ENCODE peak calls at places on chromosomes 1 and 21, in six cellular contexts. One of them, this sample, is unnamed.

GRCh38 chr1:108947871-108948525 is 15.3 kb downstream of the CLCC1 start:
- DNase-seq in GM23338: peak
- DNase-seq in WTC11: no peak
- DNase-seq in mammary epithelial cell: peak
- DNase-seq in kidney epithelial cell: no peak
- DNase-seq in lung: no peak
- DNase-seq in this sample: no peak

GRCh38 chr1:231147896-231148295 is 14.0 kb upstream of the TRIM67 start:
- DNase-seq in GM23338: no peak
- DNase-seq in WTC11: no peak
- DNase-seq in mammary epithelial cell: no peak
- DNase-seq in kidney epithelial cell: no peak
- DNase-seq in lung: no peak
- DNase-seq in this sample: no peak

GRCh38 chr1:14652840-14653239 is 54.4 kb downstream of the KAZN start:
- DNase-seq in GM23338: no peak
- DNase-seq in WTC11: no peak
- DNase-seq in mammary epithelial cell: no peak
- DNase-seq in kidney epithelial cell: no peak
- DNase-seq in lung: no peak
- DNase-seq in this sample: no peak

GRCh38 chr21:42218836-42219605 is at the start of gene ABCG1:
- DNase-seq in GM23338: peak
- DNase-seq in WTC11: peak
- DNase-seq in mammary epithelial cell: peak
- DNase-seq in kidney epithelial cell: no peak
- DNase-seq in lung: no peak
- DNase-seq in this sample: no peak

GRCh38 chr1:57017201-57017600 is 51.4 kb upstream of the C8B start:
- DNase-seq in GM23338: peak
- DNase-seq in WTC11: no peak
- DNase-seq in mammary epithelial cell: no peak
- DNase-seq in kidney epithelial cell: no peak
- DNase-seq in lung: no peak
- DNase-seq in this sample: no peak

GRCh38 chr1:224626042-224626441 is 9.9 kb downstream of the CNIH3 start:
- DNase-seq in GM23338: no peak
- DNase-seq in WTC11: no peak
- DNase-seq in mammary epithelial cell: peak
- DNase-seq in kidney epithelial cell: no peak
- DNase-seq in lung: no peak
- DNase-seq in this sample: no peak

GRCh38 chr1:204307334-204307883 is 52.3 kb downstream of the PLEKHA6 start:
- DNase-seq in GM23338: peak
- DNase-seq in WTC11: peak
- DNase-seq in mammary epithelial cell: no peak
- DNase-seq in kidney epithelial cell: no peak
- DNase-seq in lung: peak
- DNase-seq in this sample: peak

GRCh38 chr1:107365874-107366273 is 225.0 kb downstream of the NTNG1 start:
- DNase-seq in GM23338: no peak
- DNase-seq in WTC11: no peak
- DNase-seq in mammary epithelial cell: peak
- DNase-seq in kidney epithelial cell: no peak
- DNase-seq in lung: no peak
- DNase-seq in this sample: no peak

GRCh38 chr1:160672789-160673695 is 26.2 kb upstream of the SLAMF1 start:
- DNase-seq in GM23338: peak
- DNase-seq in WTC11: no peak
- DNase-seq in mammary epithelial cell: no peak
- DNase-seq in kidney epithelial cell: no peak
- DNase-seq in lung: no peak
- DNase-seq in this sample: no peak

GRCh38 chr1:1080122-1080753 is 6.1 kb upstream of the RNF223 start:
- DNase-seq in GM23338: peak
- DNase-seq in WTC11: peak
- DNase-seq in mammary epithelial cell: no peak
- DNase-seq in kidney epithelial cell: no peak
- DNase-seq in lung: peak
- DNase-seq in this sample: peak

GRCh38 chr1:41371630-41372599 is 10.7 kb downstream of the FOXO6 start:
- DNase-seq in GM23338: peak
- DNase-seq in WTC11: peak
- DNase-seq in mammary epithelial cell: no peak
- DNase-seq in kidney epithelial cell: no peak
- DNase-seq in lung: no peak
- DNase-seq in this sample: peak

GRCh38 chr1:7329868-7330615 is 441.1 kb upstream of the VAMP3 start:
- DNase-seq in GM23338: no peak
- DNase-seq in WTC11: no peak
- DNase-seq in mammary epithelial cell: no peak
- DNase-seq in kidney epithelial cell: no peak
- DNase-seq in lung: peak
- DNase-seq in this sample: no peak

GRCh38 chr21:45228171-45228641 is 59.5 kb downstream of the POFUT2 start:
- DNase-seq in GM23338: no peak
- DNase-seq in WTC11: no peak
- DNase-seq in mammary epithelial cell: peak
- DNase-seq in kidney epithelial cell: peak
- DNase-seq in lung: no peak
- DNase-seq in this sample: no peak

GRCh38 chr21:45523411-45524101 is 18.7 kb downstream of the SLC19A1 start:
- DNase-seq in GM23338: no peak
- DNase-seq in WTC11: peak
- DNase-seq in mammary epithelial cell: no peak
- DNase-seq in kidney epithelial cell: no peak
- DNase-seq in lung: no peak
- DNase-seq in this sample: peak

GRCh38 chr1:90155721-90156487 is 161.0 kb downstream of the ZNF326 start:
- DNase-seq in GM23338: no peak
- DNase-seq in WTC11: no peak
- DNase-seq in mammary epithelial cell: peak
- DNase-seq in kidney epithelial cell: no peak
- DNase-seq in lung: no peak
- DNase-seq in this sample: no peak

GRCh38 chr1:111643097-111643496 is 23.5 kb downstream of the RAP1A start:
- DNase-seq in GM23338: no peak
- DNase-seq in WTC11: no peak
- DNase-seq in mammary epithelial cell: no peak
- DNase-seq in kidney epithelial cell: no peak
- DNase-seq in lung: no peak
- DNase-seq in this sample: no peak

GRCh38 chr1:27616441-27616840 is 12.5 kb upstream of the AHDC1 start:
- DNase-seq in GM23338: peak
- DNase-seq in WTC11: no peak
- DNase-seq in mammary epithelial cell: no peak
- DNase-seq in kidney epithelial cell: no peak
- DNase-seq in lung: no peak
- DNase-seq in this sample: no peak
- TF ChIP-seq CTCF in GM23338: peak
- TF ChIP-seq CTCF in WTC11: no peak
- TF ChIP-seq CTCF in mammary epithelial cell: no peak
- TF ChIP-seq CTCF in kidney epithelial cell: peak
- TF ChIP-seq CTCF in lung: no peak
- TF ChIP-seq CTCF in this sample: no peak

DNA sequence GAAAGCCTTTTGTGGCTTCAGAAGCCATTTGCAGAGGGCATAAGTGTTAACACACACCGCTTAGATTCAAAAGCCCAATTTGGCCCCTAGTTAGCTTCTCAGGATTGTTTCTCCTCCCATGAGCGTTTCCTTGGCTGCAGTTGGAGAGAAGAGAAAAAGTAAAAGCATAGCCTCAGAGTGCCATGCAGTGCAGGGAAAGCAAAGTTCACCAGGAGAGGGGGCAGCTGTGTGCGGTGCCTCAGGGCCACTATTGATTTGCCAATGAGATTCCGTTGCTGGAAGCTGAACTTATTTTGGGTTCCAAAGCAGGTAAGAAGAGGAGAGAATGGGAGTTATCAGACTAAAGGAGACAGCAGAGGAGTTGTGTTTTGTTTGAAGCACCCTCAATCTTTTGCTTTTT is 102.4 kb downstream of the SELENOF start:
- DNase-seq in GM23338: peak
- DNase-seq in WTC11: peak
- DNase-seq in mammary epithelial cell: no peak
- DNase-seq in kidney epithelial cell: no peak
- DNase-seq in lung: no peak
- DNase-seq in this sample: no peak
- TF ChIP-seq CTCF in GM23338: peak
- TF ChIP-seq CTCF in WTC11: no peak
- TF ChIP-seq CTCF in mammary epithelial cell: no peak
- TF ChIP-seq CTCF in kidney epithelial cell: no peak
- TF ChIP-seq CTCF in lung: no peak
- TF ChIP-seq CTCF in this sample: no peak

GRCh38 chr1:33047839-33048305 is 11.2 kb upstream of the AK2 start:
- DNase-seq in GM23338: no peak
- DNase-seq in WTC11: no peak
- DNase-seq in mammary epithelial cell: peak
- DNase-seq in kidney epithelial cell: no peak
- DNase-seq in lung: no peak
- DNase-seq in this sample: no peak

GRCh38 chr1:33047290-33047689 is 10.6 kb upstream of the AK2 start:
- DNase-seq in GM23338: no peak
- DNase-seq in WTC11: no peak
- DNase-seq in mammary epithelial cell: no peak
- DNase-seq in kidney epithelial cell: no peak
- DNase-seq in lung: no peak
- DNase-seq in this sample: no peak

GRCh38 chr1:33045246-33045645 is 8.6 kb upstream of the AK2 start:
- DNase-seq in GM23338: peak
- DNase-seq in WTC11: no peak
- DNase-seq in mammary epithelial cell: no peak
- DNase-seq in kidney epithelial cell: no peak
- DNase-seq in lung: no peak
- DNase-seq in this sample: no peak

GRCh38 chr1:33043267-33044090 is 6.8 kb upstream of the AK2 start:
- DNase-seq in GM23338: no peak
- DNase-seq in WTC11: no peak
- DNase-seq in mammary epithelial cell: no peak
- DNase-seq in kidney epithelial cell: no peak
- DNase-seq in lung: no peak
- DNase-seq in this sample: no peak

DNA sequence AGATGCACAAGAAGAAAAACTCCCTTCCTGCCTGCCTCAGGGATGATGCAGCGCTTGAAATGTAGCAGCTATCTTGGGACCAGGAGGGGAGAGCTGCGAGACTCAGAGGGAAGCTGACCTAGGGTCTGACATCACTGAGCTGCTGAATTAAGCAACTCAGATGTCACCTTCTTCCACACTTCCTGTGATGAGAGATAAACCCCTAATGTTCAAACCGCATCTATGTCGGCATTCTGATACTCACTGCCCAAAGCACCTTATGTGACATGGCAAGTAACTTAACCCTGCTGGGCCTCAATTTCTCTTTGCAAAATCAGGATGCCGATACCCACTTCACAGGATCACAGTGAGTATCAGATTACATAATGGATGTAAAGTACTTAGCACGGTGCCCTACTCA is 9.1 kb upstream of the AK2 start:
- DNase-seq in GM23338: no peak
- DNase-seq in WTC11: no peak
- DNase-seq in mammary epithelial cell: no peak
- DNase-seq in kidney epithelial cell: no peak
- DNase-seq in lung: no peak
- DNase-seq in this sample: no peak
- TF ChIP-seq CTCF in GM23338: no peak
- TF ChIP-seq CTCF in WTC11: no peak
- TF ChIP-seq CTCF in mammary epithelial cell: no peak
- TF ChIP-seq CTCF in kidney epithelial cell: no peak
- TF ChIP-seq CTCF in lung: no peak
- TF ChIP-seq CTCF in this sample: no peak

DNA sequence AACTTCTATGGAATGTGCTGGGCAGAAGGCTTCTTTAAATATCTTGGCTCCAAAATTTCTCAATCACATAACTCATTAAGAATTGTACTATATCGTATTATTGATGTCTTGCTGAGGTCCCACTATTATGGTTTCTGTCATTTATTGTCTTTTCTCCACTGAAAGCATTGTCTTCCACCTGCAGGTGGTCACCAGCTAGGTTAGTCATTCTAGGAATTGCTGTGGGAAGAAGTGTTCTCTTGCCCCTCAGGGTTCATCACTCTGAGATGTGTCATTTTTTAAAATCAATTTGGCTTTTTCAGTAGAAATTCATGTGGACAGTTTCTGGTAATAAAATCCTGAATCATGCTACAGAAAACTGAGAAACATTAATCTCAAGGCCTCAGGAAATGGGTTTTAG is 66.1 kb downstream of the NCAM2 start:
- DNase-seq in GM23338: no peak
- DNase-seq in WTC11: no peak
- DNase-seq in mammary epithelial cell: no peak
- DNase-seq in kidney epithelial cell: no peak
- DNase-seq in lung: no peak
- DNase-seq in this sample: no peak
- TF ChIP-seq CTCF in GM23338: no peak
- TF ChIP-seq CTCF in WTC11: no peak
- TF ChIP-seq CTCF in mammary epithelial cell: no peak
- TF ChIP-seq CTCF in kidney epithelial cell: no peak
- TF ChIP-seq CTCF in lung: no peak
- TF ChIP-seq CTCF in this sample: no peak

DNA sequence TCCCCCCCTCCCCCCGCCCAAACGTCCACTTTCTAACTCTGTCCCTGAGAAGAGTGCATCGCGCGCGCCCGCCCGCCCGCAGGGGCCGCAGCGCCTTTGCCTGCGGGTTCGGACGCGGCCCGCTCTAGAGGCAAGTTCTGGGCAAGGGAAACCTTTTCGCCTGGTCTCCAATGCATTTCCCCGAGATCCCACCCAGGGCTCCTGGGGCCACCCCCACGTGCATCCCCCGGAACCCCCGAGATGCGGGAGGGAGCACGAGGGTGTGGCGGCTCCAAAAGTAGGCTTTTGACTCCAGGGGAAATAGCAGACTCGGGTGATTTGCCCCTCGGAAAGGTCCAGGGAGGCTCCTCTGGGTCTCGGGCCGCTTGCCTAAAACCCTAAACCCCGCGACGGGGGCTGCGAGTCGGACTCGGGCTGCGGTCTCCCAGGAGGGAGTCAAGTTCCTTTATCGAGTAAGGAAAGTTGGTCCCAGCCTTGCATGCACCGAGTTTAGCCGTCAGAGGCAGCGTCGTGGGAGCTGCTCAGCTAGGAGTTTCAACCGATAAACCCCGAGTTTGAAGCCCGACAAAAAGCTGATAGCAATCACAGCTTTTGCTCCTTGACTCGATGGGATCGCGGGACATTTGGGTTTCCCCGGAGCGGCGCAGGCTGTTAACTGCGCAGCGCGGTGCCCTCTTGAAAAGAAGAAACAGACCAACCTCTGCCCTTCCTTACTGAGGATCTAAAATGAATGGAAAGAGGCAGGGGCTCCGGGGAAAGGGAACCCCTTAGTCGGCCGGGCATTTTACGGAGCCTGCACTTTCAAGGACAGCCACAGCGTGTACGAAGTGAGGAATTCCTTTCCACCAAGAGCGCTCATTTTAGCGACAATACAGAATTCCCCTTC is 158.1 kb downstream of the RUNX1 start:
- DNase-seq in GM23338: peak
- DNase-seq in WTC11: peak
- DNase-seq in mammary epithelial cell: peak
- DNase-seq in kidney epithelial cell: no peak
- DNase-seq in lung: no peak
- DNase-seq in this sample: peak
- TF ChIP-seq CTCF in GM23338: no peak
- TF ChIP-seq CTCF in WTC11: no peak
- TF ChIP-seq CTCF in mammary epithelial cell: no peak
- TF ChIP-seq CTCF in kidney epithelial cell: no peak
- TF ChIP-seq CTCF in lung: no peak
- TF ChIP-seq CTCF in this sample: no peak

GRCh38 chr1:150869683-150870082 is 6.7 kb downstream of the ARNT start:
- DNase-seq in GM23338: peak
- DNase-seq in WTC11: no peak
- DNase-seq in mammary epithelial cell: no peak
- DNase-seq in kidney epithelial cell: no peak
- DNase-seq in lung: no peak
- DNase-seq in this sample: no peak
- TF ChIP-seq CTCF in GM23338: no peak
- TF ChIP-seq CTCF in WTC11: no peak
- TF ChIP-seq CTCF in mammary epithelial cell: no peak
- TF ChIP-seq CTCF in kidney epithelial cell: no peak
- TF ChIP-seq CTCF in lung: no peak
- TF ChIP-seq CTCF in this sample: no peak